ENCODE peak calls at places on chromosomes 16 and 17, in five cellular contexts. W is PC-3, V is GM23248, Y is hepatocyte, I is HCT116. K is an unnamed sample.
A peak's percentile ranks its signal among the peaks of the same experiment; 100 is the strongest.

GRCh38 chr16:29664133-29664912 is 1.3 kb downstream of the SPN start:
- DNase-seq in W (no peak), V (no peak), Y (no peak), I (no peak), K (peak; percentile 47)

GRCh38 chr17:79935197-79935844 is 96.1 kb upstream of the CBX4 start:
- DNase-seq in W (no peak), V (no peak), Y (no peak), I (no peak), K (no peak)

GRCh38 chr17:13540546-13540945 is 61.2 kb downstream of the HS3ST3A1 start:
- DNase-seq in W (no peak), V (peak; percentile 43), Y (no peak), I (no peak), K (no peak)

GRCh38 chr17:1467898-1468492 is 12.0 kb upstream of the CRK start:
- DNase-seq in W (no peak), V (no peak), Y (peak; percentile 64), I (no peak), K (peak; percentile 40)

GRCh38 chr17:9195961-9196668 is 174.8 kb downstream of the NTN1 start:
- DNase-seq in W (peak; percentile 7), V (no peak), Y (peak; percentile 55), I (no peak), K (peak; percentile 78)

GRCh38 chr17:80181431-80181830 is 11.6 kb downstream of the CARD14 start:
- DNase-seq in W (no peak), V (no peak), Y (no peak), I (no peak), K (no peak)

GRCh38 chr17:4625181-4625601 is 16.3 kb downstream of the ALOX15 start:
- DNase-seq in W (peak; percentile 29), V (peak; percentile 51), Y (peak; percentile 67), I (no peak), K (no peak)

GRCh38 chr16:68362952-68363846 is 52.4 kb downstream of the PRMT7 start:
- DNase-seq in W (no peak), V (no peak), Y (no peak), I (no peak), K (no peak)

GRCh38 chr16:22728167-22728836 is 85.7 kb upstream of the HS3ST2 start:
- DNase-seq in W (no peak), V (no peak), Y (no peak), I (no peak), K (no peak)

GRCh38 chr17:45228121-45228941 is 6.6 kb downstream of the FMNL1 start:
- DNase-seq in W (no peak), V (no peak), Y (peak; percentile 6), I (no peak), K (no peak)

GRCh38 chr16:88710556-88710955 is 4.3 kb downstream of the CTU2 start:
- DNase-seq in W (no peak), V (no peak), Y (no peak), I (no peak), K (no peak)

GRCh38 chr16:88706288-88706964 is at the start of the genes CTU2 and RNF166:
- DNase-seq in W (peak; percentile 88), V (peak; percentile 93), Y (peak; percentile 97), I (peak; percentile 83), K (peak; percentile 96)

GRCh38 chr16:88705746-88706287 is 391 bp downstream of the RNF166 start:
- DNase-seq in W (no peak), V (peak; percentile 56), Y (peak; percentile 50), I (no peak), K (peak; percentile 67)

GRCh38 chr16:88705076-88705684 is 1.0 kb downstream of the RNF166 start:
- DNase-seq in W (no peak), V (peak; percentile 78), Y (no peak), I (no peak), K (no peak)

GRCh38 chr16:88706965-88707871 is 915 bp downstream of the CTU2 start:
- DNase-seq in W (no peak), V (peak; percentile 63), Y (no peak), I (no peak), K (no peak)
- TF ChIP-seq EZH2phosphoT487 in W (no peak), V (no peak), Y (no peak), I (no peak), K (no peak)

GRCh38 chr16:55297062-55297909 is 26.7 kb upstream of the IRX6 start:
- DNase-seq in W (peak; percentile 65), V (no peak), Y (no peak), I (no peak), K (no peak)

GRCh38 chr16:55294129-55294528 is 29.9 kb upstream of the IRX6 start:
- DNase-seq in W (peak; percentile 1), V (no peak), Y (no peak), I (no peak), K (no peak)

GRCh38 chr16:55292491-55292890 is 31.5 kb upstream of the IRX6 start:
- DNase-seq in W (no peak), V (no peak), Y (no peak), I (no peak), K (peak; percentile 74)

GRCh38 chr16:55297910-55298175 is 26.2 kb upstream of the IRX6 start:
- DNase-seq in W (peak; percentile 22), V (peak; percentile 74), Y (no peak), I (no peak), K (no peak)

DNA sequence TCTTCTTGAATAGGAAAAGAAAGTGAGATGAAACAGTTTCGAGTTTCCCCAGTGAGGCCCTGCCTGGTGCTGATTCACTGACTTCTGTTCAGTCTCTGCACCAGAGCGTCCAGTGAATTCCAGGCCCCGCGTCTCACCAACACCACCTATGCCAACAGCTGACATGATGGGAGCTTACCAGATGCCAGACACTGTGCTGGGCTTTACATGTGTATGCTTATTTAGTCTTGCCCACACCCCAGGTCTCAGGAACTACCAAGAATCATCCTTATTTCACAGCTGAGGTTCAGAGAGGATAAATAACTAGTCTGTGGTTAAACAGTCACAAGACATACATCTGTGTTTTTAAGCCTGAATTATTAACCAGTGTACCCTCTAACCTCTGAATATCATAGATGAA is 29.1 kb upstream of the IRX6 start:
- DNase-seq in W (no peak), V (peak; percentile 64), Y (peak; percentile 26), I (no peak), K (peak; percentile 22)
- H2AFZ ChIP-seq in W (no peak overlapping the region), V (no peak overlapping the region), Y (no peak overlapping the region), I (no peak overlapping the region), K (peak overlapping the region; percentile 58)

GRCh38 chr16:67249178-67249759 is 490 bp downstream of the SLC9A5 start:
- DNase-seq in W (no peak), V (peak; percentile 45), Y (no peak), I (no peak), K (no peak)
- TF ChIP-seq EZH2 in W (no peak), V (no peak), Y (no peak), I (no peak), K (no peak)

GRCh38 chr16:1745181-1745899 is 26.0 kb downstream of the NME3 start:
- DNase-seq in W (peak; percentile 36), V (peak; percentile 74), Y (no peak), I (no peak), K (no peak)

GRCh38 chr16:1747934-1748333 is 23.4 kb downstream of the NME3 start:
- DNase-seq in W (no peak), V (no peak), Y (no peak), I (no peak), K (no peak)

GRCh38 chr16:1744338-1744840 is 27.0 kb downstream of the NME3 start:
- DNase-seq in W (no peak), V (no peak), Y (no peak), I (no peak), K (no peak)

GRCh38 chr16:1746693-1747195 is 24.6 kb downstream of the NME3 start:
- DNase-seq in W (no peak), V (no peak), Y (no peak), I (no peak), K (no peak)

GRCh38 chr16:1745900-1746692 is 25.2 kb downstream of the NME3 start:
- DNase-seq in W (peak; percentile 4), V (no peak), Y (no peak), I (no peak), K (no peak)
- TF ChIP-seq EZH2phosphoT487 in W (no peak), V (no peak), Y (no peak), I (no peak), K (no peak)